ENCODE peak calls at places on chromosomes 7 and 10, in six cellular contexts. B, M, N, U, S and J are unnamed samples. For H3K4me1, the result is how much of the 10 kb centered on the place peaks cover.

GRCh38 chr7:100573691-100574361 is at the start of gene SAP25:
- DNase-seq in B (no peak), M (no peak), N (no peak), U (no peak), S (no peak), J (no peak)

GRCh38 chr10:21831986-21832735 is 171.4 kb downstream of the DNAJC1 start:
- DNase-seq in B (no peak), M (no peak), N (peak), U (no peak), S (no peak), J (no peak)

GRCh38 chr7:84746347-84746746 is 440.5 kb downstream of the SEMA3D start:
- DNase-seq in B (no peak), M (no peak), N (peak), U (no peak), S (no peak), J (no peak)

GRCh38 chr10:130036296-130037065 is 72.4 kb upstream of the EBF3 start:
- DNase-seq in B (no peak), M (no peak), N (no peak), U (no peak), S (no peak), J (no peak)

GRCh38 chr10:58412502-58412961 is 27.3 kb downstream of the TFAM start:
- DNase-seq in B (no peak), M (no peak), N (peak), U (peak), S (peak), J (no peak)

GRCh38 chr10:47176206-47176902 is 123.6 kb upstream of the GDF10 start:
- DNase-seq in B (no peak), M (no peak), N (no peak), U (no peak), S (no peak), J (no peak)

GRCh38 chr7:148380581-148381419 is 209.8 kb upstream of the C7orf33 start:
- DNase-seq in B (no peak), M (no peak), N (no peak), U (no peak), S (no peak), J (no peak)

GRCh38 chr7:34900891-34901493 is 136.3 kb downstream of the DPY19L1 start:
- DNase-seq in B (no peak), M (no peak), N (no peak), U (no peak), S (no peak), J (no peak)

GRCh38 chr7:4115941-4116610 is 566.0 kb upstream of the FOXK1 start:
- DNase-seq in B (no peak), M (no peak), N (no peak), U (no peak), S (no peak), J (no peak)

GRCh38 chr7:9201928-9202327 is 768.5 kb downstream of the NXPH1 start:
- DNase-seq in B (no peak), M (no peak), N (no peak), U (no peak), S (no peak), J (no peak)

GRCh38 chr10:13347235-13348156 is 597 bp downstream of the SEPHS1 start:
- DNase-seq in B (peak), M (peak), N (peak), U (peak), S (peak), J (peak)

GRCh38 chr10:24951201-24952145 is 933 bp downstream of the PRTFDC1 start:
- DNase-seq in B (no peak), M (peak), N (peak), U (no peak), S (peak), J (no peak)

GRCh38 chr7:38748056-38748610 is 117.0 kb upstream of the AMPH start:
- DNase-seq in B (no peak), M (no peak), N (peak), U (peak), S (peak), J (no peak)

GRCh38 chr10:22251751-22252285 is 34.0 kb upstream of the EBLN1 start:
- DNase-seq in B (peak), M (peak), N (peak), U (peak), S (no peak), J (peak)

GRCh38 chr10:51789903-51790302 is 90.5 kb upstream of the CSTF2T start:
- DNase-seq in B (no peak), M (no peak), N (no peak), U (no peak), S (no peak), J (no peak)

GRCh38 chr10:30510184-30510931 is 76.4 kb downstream of the MAP3K8 start:
- DNase-seq in B (peak), M (no peak), N (peak), U (peak), S (peak), J (no peak)

GRCh38 chr7:51471199-51472016 is 154.8 kb upstream of the COBL start:
- DNase-seq in B (no peak), M (no peak), N (no peak), U (no peak), S (no peak), J (no peak)

GRCh38 chr10:119493155-119493554 is 49.4 kb downstream of the RGS10 start:
- DNase-seq in B (no peak), M (no peak), N (no peak), U (no peak), S (no peak), J (no peak)

GRCh38 chr7:103048833-103049232 is 25.8 kb downstream of the FBXL13 start:
- DNase-seq in B (no peak), M (no peak), N (peak), U (peak), S (no peak), J (no peak)

GRCh38 chr7:80440908-80441307 is 71.0 kb downstream of the GNAT3 start:
- DNase-seq in B (no peak), M (no peak), N (no peak), U (peak), S (no peak), J (no peak)

GRCh38 chr10:70494966-70495365 is 16.4 kb downstream of the PALD1 start:
- DNase-seq in B (peak), M (no peak), N (no peak), U (no peak), S (no peak), J (no peak)

GRCh38 chr10:34181545-34182300 is 633.4 kb downstream of the PARD3 start:
- DNase-seq in B (no peak), M (no peak), N (peak), U (no peak), S (no peak), J (no peak)

GRCh38 chr7:126698446-126698845 is 554.3 kb downstream of the GRM8 start:
- DNase-seq in B (no peak), M (no peak), N (no peak), U (peak), S (no peak), J (no peak)

GRCh38 chr10:131848741-131849590 is 51.8 kb upstream of the PPP2R2D start:
- DNase-seq in B (no peak), M (no peak), N (no peak), U (no peak), S (no peak), J (no peak)

GRCh38 chr7:102413611-102414010 is 17.4 kb downstream of the PRKRIP1 start:
- DNase-seq in B (no peak), M (no peak), N (no peak), U (no peak), S (no peak), J (no peak)

GRCh38 chr7:41491752-41492405 is 211.0 kb downstream of the INHBA start:
- DNase-seq in B (no peak), M (no peak), N (peak), U (no peak), S (no peak), J (no peak)

GRCh38 chr10:130647341-130647740 is 511.1 kb downstream of the GLRX3 start:
- DNase-seq in B (no peak), M (no peak), N (no peak), U (no peak), S (no peak), J (no peak)

GRCh38 chr10:48444861-48445841 is 138.7 kb downstream of the MAPK8 start:
- DNase-seq in B (no peak), M (no peak), N (no peak), U (peak), S (no peak), J (no peak)

GRCh38 chr7:131302876-131303707 is 24.6 kb upstream of the MKLN1 start:
- DNase-seq in B (no peak), M (peak), N (peak), U (peak), S (peak), J (peak)

GRCh38 chr10:111989136-111990050 is 194.2 kb downstream of the GPAM start:
- DNase-seq in B (no peak), M (no peak), N (no peak), U (no peak), S (no peak), J (no peak)

GRCh38 chr10:84401838-84402611 is 73.6 kb downstream of the CCSER2 start:
- DNase-seq in B (no peak), M (no peak), N (no peak), U (no peak), S (no peak), J (no peak)

GRCh38 chr7:130180571-130180971 is 24.6 kb downstream of the TMEM209 start:
- DNase-seq in B (no peak), M (no peak), N (peak), U (peak), S (no peak), J (no peak)

GRCh38 chr10:104056619-104057273 is 28.9 kb downstream of the COL17A1 start:
- DNase-seq in B (no peak), M (no peak), N (no peak), U (no peak), S (no peak), J (no peak)

GRCh38 chr10:44379907-44380306 is 5.0 kb downstream of the CXCL12 start:
- DNase-seq in B (no peak), M (no peak), N (no peak), U (no peak), S (no peak), J (no peak)

GRCh38 chr10:72276421-72277339 is 3.0 kb downstream of the DDIT4 start:
- DNase-seq in B (peak), M (no peak), N (peak), U (no peak), S (no peak), J (no peak)
- H3K27ac ChIP-seq in B (peak), M (peak), N (no peak), U (peak), S (peak), J (peak)

GRCh38 chr10:100985336-100985735 is 2.0 kb downstream of the MRPL43 start:
- DNase-seq in B (no peak), M (no peak), N (no peak), U (no peak), S (no peak), J (no peak)
- H3K4me3 ChIP-seq in B (no peak), M (no peak), N (no peak), U (no peak), S (no peak), J (no peak)

DNA sequence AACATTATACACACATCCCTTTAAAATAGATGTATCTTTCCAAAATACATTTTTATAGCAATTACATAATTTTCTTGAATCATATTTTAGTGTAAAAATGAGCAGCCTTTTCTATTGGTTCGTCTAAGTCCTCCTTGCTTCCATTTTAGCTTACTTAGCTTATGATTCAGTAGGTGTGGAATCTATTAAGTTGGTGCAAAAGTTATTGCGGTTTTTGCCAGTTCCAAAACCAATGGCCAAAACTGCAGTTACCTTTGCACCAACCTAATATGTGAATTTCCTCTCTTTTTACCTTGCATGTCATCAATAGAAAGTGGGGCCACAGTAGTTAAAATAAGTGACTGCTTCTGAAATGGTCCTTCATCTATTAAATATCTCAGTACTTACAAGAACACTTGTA is 279.0 kb downstream of the OTUD1 start:
- DNase-seq in B (no peak), M (no peak), N (no peak), U (no peak), S (no peak), J (no peak)
- H3K4me1 ChIP-seq in B (under half), M (under half), N (under half), U (under half), S (under half), J (under half)

GRCh38 chr10:63439607-63440006 is 26.2 kb downstream of the JMJD1C start:
- DNase-seq in B (no peak), M (no peak), N (no peak), U (no peak), S (no peak), J (no peak)

GRCh38 chr10:63434866-63435854 is 30.6 kb downstream of the JMJD1C start:
- DNase-seq in B (no peak), M (no peak), N (no peak), U (peak), S (no peak), J (no peak)

GRCh38 chr10:63437334-63437949 is 28.3 kb downstream of the JMJD1C start:
- DNase-seq in B (no peak), M (no peak), N (peak), U (no peak), S (no peak), J (no peak)

GRCh38 chr10:63436225-63436624 is 29.6 kb downstream of the JMJD1C start:
- DNase-seq in B (no peak), M (no peak), N (no peak), U (no peak), S (no peak), J (no peak)

DNA sequence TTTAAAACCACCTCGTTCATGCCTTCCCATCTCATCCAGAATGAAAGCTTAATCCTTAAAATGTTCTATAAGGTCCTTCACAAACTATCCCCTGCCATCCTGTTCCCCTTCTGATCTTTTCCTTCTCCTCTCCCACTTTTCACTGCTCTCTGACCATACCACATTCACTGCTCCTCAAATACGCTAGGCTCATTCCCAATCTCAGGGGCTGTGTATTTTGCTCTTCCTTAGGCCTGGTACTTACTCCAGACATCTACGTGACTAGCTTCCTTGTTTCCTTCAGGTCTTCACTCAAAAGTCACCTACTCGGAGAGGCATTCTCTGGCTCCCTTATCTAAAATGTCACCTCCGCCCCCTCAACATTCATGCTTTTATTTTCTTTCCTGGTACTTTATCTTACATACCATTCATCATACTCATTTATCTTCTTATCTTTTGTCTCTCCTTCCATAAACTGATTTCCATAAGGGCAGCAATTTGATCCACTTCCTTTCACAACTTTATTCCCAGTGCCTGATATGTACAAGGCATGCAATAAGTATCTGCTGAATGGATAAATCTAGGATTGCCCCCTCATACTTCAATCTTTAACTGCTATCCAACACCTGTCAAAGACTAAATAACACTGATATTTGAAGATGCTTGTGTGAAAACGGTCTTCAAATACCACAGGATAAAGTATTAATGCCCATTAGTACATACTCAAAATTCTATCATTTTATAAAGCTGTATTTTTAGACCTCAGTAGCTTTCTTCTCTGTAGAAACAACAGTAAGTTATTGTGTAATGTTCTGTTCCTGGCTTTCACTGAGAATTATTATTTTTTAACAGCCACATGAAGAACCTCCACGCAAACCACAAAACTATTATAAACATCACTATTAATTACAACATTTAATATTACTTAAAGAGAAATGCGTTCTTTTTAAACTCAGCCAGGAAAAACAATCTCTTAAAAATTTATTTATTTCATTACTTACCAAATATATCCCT is 27.0 kb downstream of the JMJD1C start:
- DNase-seq in B (no peak), M (no peak), N (no peak), U (no peak), S (no peak), J (no peak)
- H3K27ac ChIP-seq in B (no peak), M (no peak), N (no peak), U (no peak), S (no peak), J (no peak)

GRCh38 chr10:29344073-29344820 is 55.4 kb downstream of the LYZL1 start:
- DNase-seq in B (peak), M (no peak), N (no peak), U (peak), S (no peak), J (no peak)
- H3K4me3 ChIP-seq in B (no peak), M (no peak), N (no peak), U (no peak), S (no peak), J (no peak)

GRCh38 chr10:5551531-5552375 is 27.0 kb downstream of the CALML3 start:
- DNase-seq in B (peak), M (no peak), N (peak), U (peak), S (no peak), J (no peak)
- H3K4me1 ChIP-seq in B (under half), M (under half), N (half or more), U (half or more), S (half or more), J (under half)